ENCODE peak calls at places on chromosomes 7 and 10, in five cellular contexts. Q, L, Y, H and A are unnamed samples. For H3K4me1, the result is how much of the 10 kb centered on the place peaks cover.

GRCh38 chr10:14184841-14185500 is 145.8 kb downstream of the FRMD4A start:
- DNase-seq in Q (no peak), L (no peak), Y (no peak), H (peak), A (peak)

GRCh38 chr7:50538478-50538877 is 26.7 kb downstream of the DDC start:
- DNase-seq in Q (no peak), L (no peak), Y (no peak), H (no peak), A (no peak)

GRCh38 chr7:22192778-22193177 is 164.2 kb downstream of the RAPGEF5 start:
- DNase-seq in Q (peak), L (no peak), Y (no peak), H (no peak), A (no peak)

GRCh38 chr10:112467541-112468075 is 20.6 kb downstream of the VTI1A start:
- DNase-seq in Q (no peak), L (no peak), Y (no peak), H (no peak), A (no peak)

GRCh38 chr10:132142396-132143161 is 44.2 kb upstream of the DPYSL4 start:
- DNase-seq in Q (peak), L (no peak), Y (no peak), H (peak), A (peak)

GRCh38 chr10:61159253-61159652 is 215.3 kb upstream of the RHOBTB1 start:
- DNase-seq in Q (no peak), L (no peak), Y (no peak), H (no peak), A (no peak)

GRCh38 chr7:22670422-22670815 is 56.6 kb upstream of the IL6 start:
- DNase-seq in Q (no peak), L (no peak), Y (no peak), H (no peak), A (no peak)

GRCh38 chr10:98971464-98971863 is 264.2 kb downstream of the HPSE2 start:
- DNase-seq in Q (no peak), L (no peak), Y (no peak), H (no peak), A (no peak)

GRCh38 chr10:116669832-116670644 is 49.3 kb downstream of the PNLIPRP2 start:
- DNase-seq in Q (no peak), L (no peak), Y (no peak), H (peak), A (no peak)

GRCh38 chr7:26864309-26865093 is at the start of gene SKAP2:
- DNase-seq in Q (peak), L (peak), Y (peak), H (peak), A (peak)

GRCh38 chr7:114466911-114467310 is 52.3 kb downstream of the FOXP2 start:
- DNase-seq in Q (no peak), L (no peak), Y (no peak), H (no peak), A (no peak)

GRCh38 chr10:132548869-132549268 is 11.3 kb downstream of the INPP5A start:
- DNase-seq in Q (no peak), L (no peak), Y (no peak), H (no peak), A (no peak)

GRCh38 chr10:63547628-63548356 is 26.6 kb downstream of the REEP3 start:
- DNase-seq in Q (peak), L (no peak), Y (no peak), H (no peak), A (no peak)

GRCh38 chr7:147809785-147810184 is 780.8 kb upstream of the C7orf33 start:
- DNase-seq in Q (no peak), L (no peak), Y (no peak), H (no peak), A (no peak)

GRCh38 chr10:101939718-101940117 is 96.1 kb upstream of the KCNIP2 start:
- DNase-seq in Q (no peak), L (no peak), Y (no peak), H (no peak), A (no peak)

GRCh38 chr10:13271552-13272163 is 28.2 kb downstream of the PHYH start:
- DNase-seq in Q (peak), L (no peak), Y (no peak), H (peak), A (peak)

GRCh38 chr10:97822261-97822687 is 27.4 kb upstream of the GOLGA7B start:
- DNase-seq in Q (peak), L (no peak), Y (no peak), H (no peak), A (no peak)

GRCh38 chr7:76063525-76063924 is 15.6 kb downstream of the MDH2 start:
- DNase-seq in Q (peak), L (no peak), Y (peak), H (no peak), A (no peak)

GRCh38 chr7:22728416-22729029 is 1.5 kb downstream of the IL6 start:
- DNase-seq in Q (no peak), L (no peak), Y (no peak), H (peak), A (no peak)

GRCh38 chr7:116698396-116698795 is 26.4 kb downstream of the MET start:
- DNase-seq in Q (no peak), L (no peak), Y (no peak), H (no peak), A (no peak)

GRCh38 chr7:116697152-116697551 is 25.2 kb downstream of the MET start:
- DNase-seq in Q (no peak), L (no peak), Y (no peak), H (no peak), A (no peak)

GRCh38 chr7:116698930-116699722 is 27.1 kb downstream of the MET start:
- DNase-seq in Q (no peak), L (no peak), Y (no peak), H (no peak), A (no peak)

GRCh38 chr7:116696707-116697106 is 24.7 kb downstream of the MET start:
- DNase-seq in Q (no peak), L (no peak), Y (no peak), H (no peak), A (no peak)

GRCh38 chr7:116697761-116698160 is 25.8 kb downstream of the MET start:
- DNase-seq in Q (no peak), L (no peak), Y (no peak), H (no peak), A (no peak)
- H3K27ac ChIP-seq in Q (no peak), L (no peak), Y (no peak), H (no peak), A (no peak)

GRCh38 chr7:16264036-16264435 is 157.3 kb downstream of the CRPPA start:
- DNase-seq in Q (no peak), L (no peak), Y (no peak), H (no peak), A (no peak)

GRCh38 chr7:16264436-16265183 is 156.7 kb downstream of the CRPPA start:
- DNase-seq in Q (no peak), L (no peak), Y (no peak), H (no peak), A (no peak)

GRCh38 chr7:16261100-16261499 is 160.2 kb downstream of the CRPPA start:
- DNase-seq in Q (no peak), L (no peak), Y (no peak), H (no peak), A (no peak)

GRCh38 chr7:16260236-16260728 is 161.1 kb downstream of the CRPPA start:
- DNase-seq in Q (no peak), L (no peak), Y (no peak), H (peak), A (no peak)

GRCh38 chr7:16261654-16262053 is 159.7 kb downstream of the CRPPA start:
- DNase-seq in Q (no peak), L (no peak), Y (no peak), H (no peak), A (no peak)
- H3K4me3 ChIP-seq in Q (no peak), L (no peak), Y (no peak), H (no peak), A (no peak)

GRCh38 chr7:130883928-130884327 is 149.9 kb upstream of the KLF14 start:
- DNase-seq in Q (no peak), L (no peak), Y (no peak), H (no peak), A (no peak)

GRCh38 chr7:130881799-130882141 is 147.8 kb upstream of the KLF14 start:
- DNase-seq in Q (no peak), L (no peak), Y (no peak), H (no peak), A (no peak)

GRCh38 chr7:130880668-130881067 is 146.7 kb upstream of the KLF14 start:
- DNase-seq in Q (no peak), L (no peak), Y (no peak), H (no peak), A (no peak)

GRCh38 chr7:130881091-130881798 is 147.2 kb upstream of the KLF14 start:
- DNase-seq in Q (no peak), L (no peak), Y (no peak), H (no peak), A (no peak)

DNA sequence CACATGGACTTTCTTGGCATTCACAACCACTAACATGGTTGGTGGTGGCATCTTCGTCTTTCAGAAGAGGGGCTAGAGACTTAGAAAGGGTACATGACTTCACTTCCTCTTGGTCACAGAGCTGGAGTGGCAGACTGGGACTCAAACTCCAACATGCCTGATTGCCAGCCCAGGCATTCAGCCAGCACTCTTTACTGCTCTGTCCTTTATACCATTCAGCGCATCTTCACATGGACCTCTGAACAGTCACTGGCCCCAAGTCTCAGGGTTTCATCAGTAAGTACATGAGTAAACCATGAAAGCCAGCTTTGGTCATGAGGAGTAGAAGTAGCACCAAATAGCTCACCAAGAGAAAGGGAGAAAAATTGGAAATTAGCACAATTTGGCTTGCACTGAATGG is 148.4 kb upstream of the KLF14 start:
- DNase-seq in Q (no peak), L (no peak), Y (no peak), H (no peak), A (no peak)
- H3K4me1 ChIP-seq in Q (under half), L (under half), Y (under half), H (under half), A (under half)

GRCh38 chr10:119087271-119087897 is 6.8 kb upstream of the EIF3A start:
- DNase-seq in Q (no peak), L (no peak), Y (no peak), H (no peak), A (no peak)

GRCh38 chr10:119095648-119096047 is 8.3 kb upstream of the DENND10 start:
- DNase-seq in Q (no peak), L (no peak), Y (no peak), H (no peak), A (no peak)

GRCh38 chr10:119090968-119091367 is 10.4 kb upstream of the EIF3A start:
- DNase-seq in Q (no peak), L (peak), Y (no peak), H (no peak), A (peak)

DNA sequence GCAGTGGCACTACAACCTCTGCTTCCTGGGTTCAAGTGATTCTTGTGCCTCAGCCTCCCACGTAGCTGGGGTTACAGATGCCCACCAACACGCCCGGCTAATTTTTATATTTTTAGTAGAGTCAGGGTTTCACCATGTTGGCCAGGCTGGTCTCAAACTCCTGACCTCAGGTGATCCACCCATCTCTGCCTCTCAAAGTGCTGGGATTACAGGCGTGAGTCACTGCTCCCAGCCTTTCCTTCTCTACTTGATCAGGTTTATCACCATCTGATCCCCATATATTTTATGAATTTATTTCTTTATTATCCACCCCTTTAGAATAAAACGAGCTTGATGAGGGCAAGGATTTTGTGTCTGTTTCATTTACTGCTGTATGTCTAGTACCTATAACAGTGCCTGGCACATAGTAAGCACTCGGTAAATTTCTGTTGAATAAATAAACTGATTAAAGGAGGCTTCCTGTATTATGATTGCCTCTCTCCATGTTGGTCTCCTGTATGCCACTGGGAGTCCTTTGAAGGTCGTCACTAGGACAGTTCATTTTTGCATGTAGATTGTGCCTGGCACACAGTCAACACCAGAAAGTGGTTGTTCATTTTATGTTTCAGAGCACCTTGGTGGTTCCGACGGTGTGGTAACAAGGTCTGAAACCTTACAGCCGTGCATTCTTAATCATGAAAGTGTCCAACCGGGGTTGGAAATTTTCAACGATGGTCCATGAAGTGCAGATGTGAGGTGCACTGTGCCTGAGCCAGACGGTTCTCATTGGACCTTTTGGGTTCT is 9.6 kb upstream of the EIF3A start:
- DNase-seq in Q (no peak), L (no peak), Y (no peak), H (no peak), A (peak)
- H3K27ac ChIP-seq in Q (no peak), L (peak), Y (no peak), H (no peak), A (peak)

GRCh38 chr7:69742237-69742636 is 144.0 kb downstream of the AUTS2 start:
- DNase-seq in Q (no peak), L (no peak), Y (no peak), H (peak), A (no peak)
- H3K4me3 ChIP-seq in Q (no peak), L (no peak), Y (no peak), H (no peak), A (no peak)